ENCODE peak calls at places on chromosomes 4 and X, in ten cellular contexts. E, K, L, G, T, Y, I, X, N and Q are unnamed samples.

GRCh38 chr4:158622251-158622650 is 49.4 kb downstream of the C4orf46 start:
- DNase-seq in G (no peak), Y (no peak), E (no peak), I (no peak), N (no peak), X (no peak), K (no peak), L (no peak), T (no peak), Q (no peak)

GRCh38 chr4:88791274-88791673 is 93.6 kb upstream of the NAP1L5 start:
- DNase-seq in T (peak; percentile 37), K (no peak), Y (no peak), L (no peak), E (no peak), G (peak; percentile 53), X (no peak), N (no peak), I (no peak), Q (no peak)

GRCh38 chr4:184382189-184382846 is 92.0 kb downstream of the IRF2 start:
- DNase-seq in I (no peak), G (no peak), N (no peak), K (no peak), E (no peak), Y (no peak), T (no peak), X (no peak), L (no peak), Q (no peak)

GRCh38 chrX:70508296-70508911 is 63.8 kb downstream of the DLG3 start:
- DNase-seq in K (no peak), G (no peak), E (peak; percentile 31), X (no peak), L (no peak), N (no peak), Y (no peak), T (peak; percentile 26), I (no peak), Q (no peak)

GRCh38 chr4:76305971-76306881 is at the start of gene STBD1:
- DNase-seq in L (peak; percentile 94), G (peak; percentile 74), K (peak; percentile 91), T (peak; percentile 57), Y (peak; percentile 48), X (no peak), E (peak; percentile 82), N (peak; percentile 80), I (peak; percentile 24), Q (peak; percentile 85)

GRCh38 chrX:17689971-17690409 is 47.3 kb upstream of the SCML1 start:
- DNase-seq in N (peak; percentile 70), T (peak; percentile 72), X (peak; percentile 64), I (peak; percentile 70), L (no peak), Y (peak; percentile 38), G (peak; percentile 77), K (no peak), E (peak; percentile 41), Q (no peak)

GRCh38 chr4:61923179-61923578 is 723.1 kb downstream of the ADGRL3 start:
- DNase-seq in K (no peak), G (no peak), N (no peak), T (no peak), I (no peak), Y (no peak), L (no peak), X (no peak), E (no peak), Q (no peak)

GRCh38 chrX:151177141-151178027 is 1.0 kb downstream of the GPR50 start:
- DNase-seq in E (no peak), G (no peak), X (no peak), K (no peak), L (peak; percentile 75), T (no peak), Y (no peak), N (no peak), I (no peak), Q (no peak)

GRCh38 chr4:127162741-127163140 is 470.0 kb upstream of the INTU start:
- DNase-seq in L (no peak), K (no peak), X (peak; percentile 73), T (peak; percentile 40), I (peak; percentile 80), E (no peak), Y (no peak), G (peak; percentile 64), N (no peak), Q (no peak)

GRCh38 chr4:15714616-15715015 is 11.8 kb downstream of the BST1 start:
- DNase-seq in L (no peak), I (no peak), E (no peak), G (peak; percentile 8), N (peak; percentile 63), T (peak; percentile 48), X (no peak), K (peak; percentile 34), Y (no peak), Q (no peak)

DNA sequence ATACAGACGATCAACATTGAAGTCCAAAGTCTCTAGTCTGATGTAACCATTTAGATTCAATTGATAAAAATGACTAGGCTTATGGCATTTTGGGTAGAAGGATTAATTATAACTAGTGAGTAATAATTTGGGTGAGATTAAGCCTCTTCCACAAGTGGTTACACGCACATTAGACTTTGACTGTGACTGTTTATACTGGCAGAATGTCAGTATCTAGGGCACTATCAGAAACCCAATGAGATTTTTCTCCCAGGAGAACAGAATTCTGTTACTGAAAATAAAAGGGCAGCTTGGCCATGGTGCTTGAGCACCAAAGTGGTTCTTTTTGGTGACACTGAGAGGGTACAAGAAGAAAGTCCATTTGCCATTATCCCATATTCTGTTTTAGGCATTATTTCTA is 3.3 kb downstream of the PLS3 start:
- DNase-seq in Y (no peak), T (no peak), X (no peak), I (no peak), G (peak; percentile 49), N (no peak), K (no peak), L (no peak), E (no peak), Q (no peak)
- H3K4me3 ChIP-seq in Y (no peak overlapping the region), T (peak overlapping the region; percentile 75), X (no peak overlapping the region), I (no peak overlapping the region), G (no peak overlapping the region), N (no peak overlapping the region), K (peak overlapping the region; percentile 86), L (no peak overlapping the region), E (no peak overlapping the region), Q (peak overlapping the region; percentile 83)

GRCh38 chrX:153651540-153652079 is 4.6 kb downstream of the DUSP9 start:
- DNase-seq in T (no peak), I (no peak), N (no peak), L (no peak), E (peak; percentile 56), K (peak; percentile 13), G (no peak), X (no peak), Y (peak; percentile 25), Q (no peak)
- TF ChIP-seq CTCF in T (peak; percentile 21), I (peak; percentile 34), N (no peak), L (no peak), E (peak; percentile 71), K (no peak), G (peak; percentile 28), X (peak; percentile 27), Y (no peak), Q (peak; percentile 18)

DNA sequence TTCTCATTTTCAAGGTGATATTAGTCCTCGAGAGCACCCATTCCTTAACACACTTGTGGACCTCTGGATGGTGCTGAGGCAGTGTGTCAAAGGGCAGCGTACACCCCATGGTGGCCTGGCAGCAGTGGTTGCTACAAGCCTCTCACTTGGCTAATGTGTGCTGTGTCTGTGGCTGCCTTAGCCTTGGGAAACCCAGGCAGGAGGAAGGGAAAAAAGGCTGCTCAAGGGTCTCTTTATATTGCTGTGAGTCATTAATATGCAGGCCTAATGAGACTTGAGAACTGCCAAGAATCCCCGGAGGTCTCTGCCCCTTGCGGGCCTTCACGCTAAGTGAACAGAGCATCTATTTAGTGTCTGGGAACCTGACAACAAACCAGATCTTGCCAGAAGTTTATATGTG is 7.0 kb downstream of the PCDH10 start:
- DNase-seq in G (peak; percentile 57), X (no peak), E (no peak), T (no peak), K (no peak), I (no peak), Y (peak; percentile 72), L (no peak), N (no peak), Q (no peak)
- H3K4me3 ChIP-seq in G (no peak overlapping the region), X (no peak overlapping the region), E (no peak overlapping the region), T (no peak overlapping the region), K (no peak overlapping the region), I (no peak overlapping the region), Y (peak overlapping the region; percentile 75), L (no peak overlapping the region), N (no peak overlapping the region), Q (no peak overlapping the region)

GRCh38 chrX:68252664-68253063 is 180.6 kb downstream of the OPHN1 start:
- DNase-seq in T (peak; percentile 1), N (no peak), Y (no peak), L (no peak), I (no peak), G (no peak), E (no peak), K (no peak), X (no peak), Q (no peak)

GRCh38 chrX:68249904-68250303 is 183.4 kb downstream of the OPHN1 start:
- DNase-seq in N (peak; percentile 3), Y (no peak), L (no peak), I (no peak), X (no peak), K (no peak), E (no peak), T (no peak), G (no peak), Q (no peak)

GRCh38 chrX:68249401-68249831 is 183.9 kb downstream of the OPHN1 start:
- DNase-seq in I (no peak), N (peak; percentile 1), T (peak; percentile 3), L (no peak), G (no peak), Y (peak; percentile 49), X (no peak), E (no peak), K (peak; percentile 53), Q (peak; percentile 32)

GRCh38 chrX:68257015-68257414 is 176.3 kb downstream of the OPHN1 start:
- DNase-seq in X (no peak), G (no peak), L (no peak), I (no peak), K (no peak), N (no peak), E (no peak), T (no peak), Y (no peak), Q (no peak)

DNA sequence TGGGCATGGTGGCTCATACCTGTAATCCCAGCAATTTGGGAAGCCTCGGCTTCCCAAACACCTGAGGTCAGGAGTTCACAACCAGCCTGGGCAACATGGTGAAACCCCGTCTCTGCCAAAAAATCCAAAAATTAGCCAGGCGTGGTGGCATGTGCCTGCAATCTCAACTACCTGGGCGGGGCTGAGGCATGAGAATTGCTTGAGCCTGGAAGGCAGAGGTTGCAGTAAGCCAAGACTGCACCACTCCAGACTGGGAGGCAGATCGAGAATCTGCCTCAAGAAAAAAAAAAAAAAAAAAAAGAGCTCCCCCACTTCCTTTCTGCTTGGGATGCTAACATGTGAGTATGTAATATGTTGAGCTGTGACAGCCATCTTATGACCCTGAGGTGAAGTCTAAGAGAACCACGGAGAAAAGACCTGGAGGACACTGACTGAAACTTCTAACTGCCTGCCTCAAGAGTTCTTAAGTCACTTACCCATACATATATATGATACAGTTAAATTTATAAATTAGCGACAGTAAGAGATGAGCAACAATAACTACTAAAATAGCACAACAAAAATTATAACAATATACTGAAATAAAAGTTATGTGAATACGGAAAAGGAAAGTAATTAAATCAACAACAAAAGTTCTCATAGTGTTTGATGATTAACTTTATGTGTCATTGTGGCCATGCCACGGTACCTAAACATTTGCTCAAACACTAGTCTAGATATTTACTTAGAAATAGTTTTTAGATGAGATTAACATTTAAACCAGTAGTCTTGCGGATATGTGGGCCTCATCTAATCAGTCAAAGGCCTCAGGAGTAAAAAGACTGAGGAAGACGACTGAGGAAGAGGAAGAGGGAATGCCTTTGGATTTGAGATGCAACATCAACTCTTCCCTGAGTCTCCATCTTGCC is 178.3 kb downstream of the OPHN1 start:
- DNase-seq in N (no peak), E (no peak), Y (no peak), I (no peak), K (no peak), X (no peak), T (no peak), G (no peak), L (no peak), Q (no peak)
- TF ChIP-seq CTCF in N (no peak), E (no peak), Y (no peak), I (no peak), K (no peak), X (no peak), T (no peak), G (no peak), L (no peak), Q (no peak)